ENCODE peak calls at places on chromosome 15, in five cellular contexts. One of them, this sample, is unnamed.

GRCh38 chr15:84604804-84605203 is 4.0 kb downstream of the ZSCAN2 start:
- DNase-seq in thoracic aorta: no peak
- DNase-seq in body of pancreas: no peak
- DNase-seq in heart right ventricle: no peak
- DNase-seq in gastrocnemius medialis: no peak
- DNase-seq in this sample: no peak

GRCh38 chr15:99441427-99441766 is 124.4 kb upstream of the MEF2A start:
- DNase-seq in thoracic aorta: no peak
- DNase-seq in body of pancreas: no peak
- DNase-seq in heart right ventricle: no peak
- DNase-seq in gastrocnemius medialis: no peak
- DNase-seq in this sample: no peak

GRCh38 chr15:45389351-45389750 is 11.0 kb upstream of the GATM start:
- DNase-seq in thoracic aorta: no peak
- DNase-seq in body of pancreas: peak
- DNase-seq in heart right ventricle: no peak
- DNase-seq in gastrocnemius medialis: no peak
- DNase-seq in this sample: no peak

GRCh38 chr15:55774113-55774970 is 31.4 kb upstream of the PRTG start:
- DNase-seq in thoracic aorta: no peak
- DNase-seq in body of pancreas: peak
- DNase-seq in heart right ventricle: peak
- DNase-seq in gastrocnemius medialis: no peak
- DNase-seq in this sample: no peak

GRCh38 chr15:58545307-58546065 is 113.7 kb downstream of the LIPC start:
- DNase-seq in thoracic aorta: no peak
- DNase-seq in body of pancreas: no peak
- DNase-seq in heart right ventricle: no peak
- DNase-seq in gastrocnemius medialis: no peak
- DNase-seq in this sample: no peak

GRCh38 chr15:43878466-43878865 is 51.7 kb downstream of the WDR76 start:
- DNase-seq in thoracic aorta: no peak
- DNase-seq in body of pancreas: no peak
- DNase-seq in heart right ventricle: no peak
- DNase-seq in gastrocnemius medialis: no peak
- DNase-seq in this sample: no peak

GRCh38 chr15:62415498-62415897 is 250.4 kb upstream of the C2CD4B start:
- DNase-seq in thoracic aorta: no peak
- DNase-seq in body of pancreas: no peak
- DNase-seq in heart right ventricle: no peak
- DNase-seq in gastrocnemius medialis: no peak
- DNase-seq in this sample: no peak

GRCh38 chr15:98311566-98312188 is 336.7 kb upstream of the IGF1R start:
- DNase-seq in thoracic aorta: peak
- DNase-seq in body of pancreas: peak
- DNase-seq in heart right ventricle: peak
- DNase-seq in gastrocnemius medialis: peak
- DNase-seq in this sample: peak

GRCh38 chr15:99474981-99475753 is 90.6 kb upstream of the MEF2A start:
- DNase-seq in thoracic aorta: no peak
- DNase-seq in body of pancreas: no peak
- DNase-seq in heart right ventricle: peak
- DNase-seq in gastrocnemius medialis: peak
- DNase-seq in this sample: no peak

GRCh38 chr15:40222146-40222545 is 16.7 kb upstream of the PAK6 start:
- DNase-seq in thoracic aorta: no peak
- DNase-seq in body of pancreas: no peak
- DNase-seq in heart right ventricle: no peak
- DNase-seq in gastrocnemius medialis: no peak
- DNase-seq in this sample: no peak

GRCh38 chr15:34362047-34362773 is 4.8 kb downstream of the LPCAT4 start:
- DNase-seq in thoracic aorta: no peak
- DNase-seq in body of pancreas: no peak
- DNase-seq in heart right ventricle: no peak
- DNase-seq in gastrocnemius medialis: no peak
- DNase-seq in this sample: no peak

GRCh38 chr15:28977377-28978010 is 91.7 kb downstream of the APBA2 start:
- DNase-seq in thoracic aorta: no peak
- DNase-seq in body of pancreas: peak
- DNase-seq in heart right ventricle: peak
- DNase-seq in gastrocnemius medialis: no peak
- DNase-seq in this sample: no peak

GRCh38 chr15:64193971-64194370 is 31.1 kb upstream of the PPIB start:
- DNase-seq in thoracic aorta: no peak
- DNase-seq in body of pancreas: no peak
- DNase-seq in heart right ventricle: no peak
- DNase-seq in gastrocnemius medialis: no peak
- DNase-seq in this sample: no peak

GRCh38 chr15:34588046-34588674 is 4.7 kb upstream of the GOLGA8B start:
- DNase-seq in thoracic aorta: peak
- DNase-seq in body of pancreas: peak
- DNase-seq in heart right ventricle: peak
- DNase-seq in gastrocnemius medialis: no peak
- DNase-seq in this sample: no peak

GRCh38 chr15:85333132-85333831 is 47.1 kb upstream of the AKAP13 start:
- DNase-seq in thoracic aorta: no peak
- DNase-seq in body of pancreas: no peak
- DNase-seq in heart right ventricle: no peak
- DNase-seq in gastrocnemius medialis: no peak
- DNase-seq in this sample: no peak

GRCh38 chr15:79897701-79898113 is 893 bp upstream of the MTHFS start:
- DNase-seq in thoracic aorta: no peak
- DNase-seq in body of pancreas: no peak
- DNase-seq in heart right ventricle: no peak
- DNase-seq in gastrocnemius medialis: no peak
- DNase-seq in this sample: no peak

GRCh38 chr15:34304613-34305012 is 33.0 kb downstream of the SLC12A6 start:
- DNase-seq in thoracic aorta: no peak
- DNase-seq in body of pancreas: no peak
- DNase-seq in heart right ventricle: no peak
- DNase-seq in gastrocnemius medialis: no peak
- DNase-seq in this sample: no peak

GRCh38 chr15:44102675-44103254 is 92.3 kb downstream of the FRMD5 start:
- DNase-seq in thoracic aorta: no peak
- DNase-seq in body of pancreas: peak
- DNase-seq in heart right ventricle: peak
- DNase-seq in gastrocnemius medialis: no peak
- DNase-seq in this sample: peak

GRCh38 chr15:28881170-28881569 is 4.6 kb upstream of the APBA2 start:
- DNase-seq in thoracic aorta: no peak
- DNase-seq in body of pancreas: no peak
- DNase-seq in heart right ventricle: no peak
- DNase-seq in gastrocnemius medialis: no peak
- DNase-seq in this sample: no peak

GRCh38 chr15:48040166-48040817 is 80.5 kb upstream of the SLC24A5 start:
- DNase-seq in thoracic aorta: no peak
- DNase-seq in body of pancreas: no peak
- DNase-seq in heart right ventricle: no peak
- DNase-seq in gastrocnemius medialis: no peak
- DNase-seq in this sample: no peak

GRCh38 chr15:80533934-80534333 is 129.8 kb downstream of the ARNT2 start:
- DNase-seq in thoracic aorta: no peak
- DNase-seq in body of pancreas: no peak
- DNase-seq in heart right ventricle: no peak
- DNase-seq in gastrocnemius medialis: no peak
- DNase-seq in this sample: no peak

GRCh38 chr15:68620721-68621528 is 42.1 kb downstream of the CORO2B start:
- DNase-seq in thoracic aorta: peak
- DNase-seq in body of pancreas: peak
- DNase-seq in heart right ventricle: peak
- DNase-seq in gastrocnemius medialis: peak
- DNase-seq in this sample: peak

GRCh38 chr15:73939138-73939537 is 12.9 kb downstream of the LOXL1 start:
- DNase-seq in thoracic aorta: no peak
- DNase-seq in body of pancreas: no peak
- DNase-seq in heart right ventricle: no peak
- DNase-seq in gastrocnemius medialis: no peak
- DNase-seq in this sample: no peak

GRCh38 chr15:72685301-72685924 is 569 bp downstream of the HIGD2B start:
- DNase-seq in thoracic aorta: no peak
- DNase-seq in body of pancreas: no peak
- DNase-seq in heart right ventricle: no peak
- DNase-seq in gastrocnemius medialis: no peak
- DNase-seq in this sample: no peak

GRCh38 chr15:28786521-28786920 is 61.9 kb downstream of the GOLGA6L7 start:
- DNase-seq in thoracic aorta: no peak
- DNase-seq in body of pancreas: no peak
- DNase-seq in heart right ventricle: no peak
- DNase-seq in gastrocnemius medialis: no peak
- DNase-seq in this sample: no peak

DNA sequence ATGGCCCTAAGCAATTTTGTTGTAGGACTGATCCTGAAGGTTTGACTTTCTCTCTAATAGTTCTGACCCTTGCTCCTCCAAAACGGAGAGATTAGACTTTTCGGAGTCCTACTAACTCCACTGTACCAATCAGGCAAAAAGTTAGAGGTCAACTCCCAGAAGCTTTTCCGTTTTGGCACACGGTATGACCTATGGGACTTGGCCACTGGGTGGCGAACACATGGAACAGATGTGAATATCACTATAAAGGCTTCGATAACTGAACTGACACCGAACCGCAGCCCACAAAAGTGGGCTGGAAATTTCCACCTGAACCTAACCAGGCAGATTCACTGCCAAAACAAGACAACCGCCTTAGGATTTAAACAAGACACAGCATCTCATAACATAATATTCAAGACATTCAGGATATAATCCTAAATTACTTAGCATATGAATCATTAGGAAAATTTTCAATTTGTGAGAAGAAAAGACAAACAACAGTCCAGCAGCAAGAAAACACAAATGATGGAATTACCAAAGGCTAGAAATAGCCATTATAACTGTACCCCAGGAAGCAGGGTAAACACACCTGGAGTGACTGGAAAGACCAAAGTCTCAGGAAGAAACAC is 12.2 kb upstream of the TM2D3 start:
- DNase-seq in thoracic aorta: no peak
- DNase-seq in body of pancreas: no peak
- DNase-seq in heart right ventricle: no peak
- DNase-seq in gastrocnemius medialis: no peak
- DNase-seq in this sample: no peak
- H3K27ac ChIP-seq in thoracic aorta: no peak
- H3K27ac ChIP-seq in body of pancreas: no peak
- H3K27ac ChIP-seq in heart right ventricle: no peak
- H3K27ac ChIP-seq in gastrocnemius medialis: no peak
- H3K27ac ChIP-seq in this sample: no peak

GRCh38 chr15:75671684-75672083 is 24.0 kb downstream of the SNX33 start:
- DNase-seq in thoracic aorta: no peak
- DNase-seq in body of pancreas: no peak
- DNase-seq in heart right ventricle: no peak
- DNase-seq in gastrocnemius medialis: no peak
- DNase-seq in this sample: no peak
- H3K27ac ChIP-seq in thoracic aorta: peak
- H3K27ac ChIP-seq in body of pancreas: peak
- H3K27ac ChIP-seq in heart right ventricle: no peak
- H3K27ac ChIP-seq in gastrocnemius medialis: peak
- H3K27ac ChIP-seq in this sample: peak

GRCh38 chr15:71677352-71677751 is 133.0 kb upstream of the NR2E3 start:
- DNase-seq in thoracic aorta: no peak
- DNase-seq in body of pancreas: no peak
- DNase-seq in heart right ventricle: no peak
- DNase-seq in gastrocnemius medialis: no peak
- DNase-seq in this sample: no peak

GRCh38 chr15:71677766-71678165 is 132.6 kb upstream of the NR2E3 start:
- DNase-seq in thoracic aorta: no peak
- DNase-seq in body of pancreas: no peak
- DNase-seq in heart right ventricle: no peak
- DNase-seq in gastrocnemius medialis: no peak
- DNase-seq in this sample: no peak

GRCh38 chr15:71680079-71680461 is 130.3 kb upstream of the NR2E3 start:
- DNase-seq in thoracic aorta: no peak
- DNase-seq in body of pancreas: no peak
- DNase-seq in heart right ventricle: no peak
- DNase-seq in gastrocnemius medialis: no peak
- DNase-seq in this sample: no peak

GRCh38 chr15:71679223-71680078 is 130.9 kb upstream of the NR2E3 start:
- DNase-seq in thoracic aorta: no peak
- DNase-seq in body of pancreas: no peak
- DNase-seq in heart right ventricle: no peak
- DNase-seq in gastrocnemius medialis: no peak
- DNase-seq in this sample: no peak

DNA sequence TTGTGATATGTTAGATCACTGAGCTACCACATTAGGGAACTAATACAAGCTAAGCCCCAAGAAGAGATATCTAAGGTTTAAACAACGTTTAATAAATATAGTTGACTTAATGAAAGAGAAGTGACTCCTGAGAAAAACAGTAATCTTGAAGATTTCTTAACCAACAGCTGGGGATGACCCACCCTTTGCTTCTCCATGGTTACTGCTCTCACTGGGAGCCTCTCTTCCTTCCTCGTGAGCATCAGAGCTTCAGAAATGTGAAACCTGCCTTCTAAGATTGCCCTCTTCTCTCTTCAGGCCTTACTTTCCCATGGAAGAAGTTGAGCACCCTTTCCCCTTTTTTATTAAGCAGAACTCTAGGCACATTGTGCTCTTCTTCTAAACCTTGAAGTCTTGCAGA is 132.2 kb upstream of the NR2E3 start:
- DNase-seq in thoracic aorta: no peak
- DNase-seq in body of pancreas: no peak
- DNase-seq in heart right ventricle: no peak
- DNase-seq in gastrocnemius medialis: no peak
- DNase-seq in this sample: no peak
- H3K27ac ChIP-seq in thoracic aorta: no peak
- H3K27ac ChIP-seq in body of pancreas: no peak
- H3K27ac ChIP-seq in heart right ventricle: peak
- H3K27ac ChIP-seq in gastrocnemius medialis: peak
- H3K27ac ChIP-seq in this sample: no peak

GRCh38 chr15:42065478-42065877 is 28.9 kb downstream of the PLA2G4D start:
- DNase-seq in thoracic aorta: no peak
- DNase-seq in body of pancreas: no peak
- DNase-seq in heart right ventricle: no peak
- DNase-seq in gastrocnemius medialis: no peak
- DNase-seq in this sample: no peak

GRCh38 chr15:42066764-42067415 is 27.5 kb downstream of the PLA2G4D start:
- DNase-seq in thoracic aorta: no peak
- DNase-seq in body of pancreas: no peak
- DNase-seq in heart right ventricle: no peak
- DNase-seq in gastrocnemius medialis: no peak
- DNase-seq in this sample: no peak

GRCh38 chr15:42064271-42064670 is 30.1 kb downstream of the PLA2G4D start:
- DNase-seq in thoracic aorta: no peak
- DNase-seq in body of pancreas: no peak
- DNase-seq in heart right ventricle: no peak
- DNase-seq in gastrocnemius medialis: no peak
- DNase-seq in this sample: no peak

GRCh38 chr15:42063122-42063848 is 31.1 kb downstream of the PLA2G4D start:
- DNase-seq in thoracic aorta: no peak
- DNase-seq in body of pancreas: no peak
- DNase-seq in heart right ventricle: no peak
- DNase-seq in gastrocnemius medialis: no peak
- DNase-seq in this sample: no peak

DNA sequence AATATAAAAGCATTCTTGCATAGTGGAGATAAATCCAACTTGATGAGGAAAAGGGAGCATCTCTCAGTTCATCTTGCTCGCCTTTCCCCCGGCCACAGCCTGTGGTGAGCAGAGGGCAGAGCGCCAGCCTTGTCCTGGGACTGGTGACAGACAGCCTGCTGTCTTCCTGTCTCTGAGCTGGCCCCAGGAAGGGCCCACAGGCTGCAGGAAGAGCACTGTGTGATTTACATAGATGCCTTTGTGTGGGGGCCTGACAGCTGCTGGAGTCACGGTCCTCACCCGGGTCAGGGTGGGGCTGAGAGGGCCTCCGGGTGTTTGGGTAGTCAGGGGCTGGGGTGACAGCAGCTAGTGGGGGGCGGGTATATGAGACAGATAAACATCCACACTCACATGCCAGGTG is 29.4 kb downstream of the PLA2G4D start:
- DNase-seq in thoracic aorta: no peak
- DNase-seq in body of pancreas: no peak
- DNase-seq in heart right ventricle: no peak
- DNase-seq in gastrocnemius medialis: no peak
- DNase-seq in this sample: no peak
- H3K27ac ChIP-seq in thoracic aorta: no peak
- H3K27ac ChIP-seq in body of pancreas: no peak
- H3K27ac ChIP-seq in heart right ventricle: no peak
- H3K27ac ChIP-seq in gastrocnemius medialis: no peak
- H3K27ac ChIP-seq in this sample: no peak